ENCODE peak calls at places on chromosome 4, in four cellular contexts. F is GM12878, B is K562, G is HepG2. E is an unnamed sample.

GRCh38 chr4:180333156-180333555 is 1910.0 kb upstream of the TENM3 start:
- DNase-seq in F (no peak), B (no peak), G (no peak), E (no peak)

GRCh38 chr4:69760455-69760854 is at the start of gene SULT1B1:
- DNase-seq in F (no peak), B (no peak), G (no peak), E (no peak)

GRCh38 chr4:110184124-110184790 is 14.2 kb downstream of the ELOVL6 start:
- DNase-seq in F (no peak), B (no peak), G (no peak), E (no peak)

GRCh38 chr4:101458914-101459313 is 111.6 kb upstream of the PPP3CA start:
- DNase-seq in F (no peak), B (no peak), G (no peak), E (no peak)

GRCh38 chr4:1763550-1764080 is 29.5 kb upstream of the FGFR3 start:
- DNase-seq in F (no peak), B (peak), G (peak), E (peak)

GRCh38 chr4:134862116-134862515 is 660.5 kb upstream of the PABPC4L start:
- DNase-seq in F (no peak), B (no peak), G (no peak), E (no peak)

GRCh38 chr4:41957634-41958033 is 22.4 kb downstream of the TMEM33 start:
- DNase-seq in F (peak), B (peak), G (peak), E (peak)

GRCh38 chr4:176660561-176660960 is 132.2 kb downstream of the VEGFC start:
- DNase-seq in F (no peak), B (no peak), G (no peak), E (no peak)

GRCh38 chr4:130336585-130337217 is 1240.7 kb downstream of the C4orf33 start:
- DNase-seq in F (no peak), B (no peak), G (peak), E (no peak)

GRCh38 chr4:8586671-8587468 is 5.7 kb upstream of the CPZ start:
- DNase-seq in F (no peak), B (no peak), G (no peak), E (no peak)

GRCh38 chr4:185298728-185299394 is 89.5 kb downstream of the SNX25 start:
- DNase-seq in F (no peak), B (no peak), G (no peak), E (no peak)

GRCh38 chr4:25158817-25159216 is 1.4 kb downstream of the SEPSECS start:
- DNase-seq in F (no peak), B (no peak), G (no peak), E (no peak)

GRCh38 chr4:140609548-140610425 is 41.0 kb upstream of the UCP1 start:
- DNase-seq in F (peak), B (peak), G (peak), E (peak)

GRCh38 chr4:113745724-113746123 is 15.8 kb downstream of the CAMK2D start:
- DNase-seq in F (no peak), B (no peak), G (no peak), E (no peak)

GRCh38 chr4:18858229-18858922 is 836.8 kb upstream of the LCORL start:
- DNase-seq in F (no peak), B (no peak), G (no peak), E (no peak)

GRCh38 chr4:101439926-101440325 is 92.6 kb upstream of the PPP3CA start:
- DNase-seq in F (no peak), B (no peak), G (no peak), E (no peak)

GRCh38 chr4:53100801-53101581 is 238.9 kb downstream of the RASL11B start:
- DNase-seq in F (no peak), B (no peak), G (no peak), E (no peak)

GRCh38 chr4:82899339-82899738 is 1.2 kb upstream of the THAP9 start:
- DNase-seq in F (no peak), B (no peak), G (no peak), E (no peak)

GRCh38 chr4:35250771-35251170 is 993.5 kb downstream of the ARAP2 start:
- DNase-seq in F (no peak), B (no peak), G (no peak), E (no peak)

GRCh38 chr4:98686847-98687246 is 28.4 kb upstream of the TSPAN5 start:
- DNase-seq in F (no peak), B (peak), G (no peak), E (no peak)

GRCh38 chr4:67436742-67437141 is 108.6 kb downstream of the CENPC start:
- DNase-seq in F (peak), B (no peak), G (no peak), E (no peak)
- TF ChIP-seq TARDBP in F (no peak), B (no peak), G (no peak), E (no peak)

GRCh38 chr4:153345011-153345981 is 808 bp downstream of the MND1 start:
- DNase-seq in F (no peak), B (peak), G (peak), E (peak)

GRCh38 chr4:153346031-153346430 is 1.5 kb downstream of the MND1 start:
- DNase-seq in F (no peak), B (no peak), G (no peak), E (no peak)

GRCh38 chr4:153346563-153346962 is 2.1 kb downstream of the MND1 start:
- DNase-seq in F (no peak), B (peak), G (no peak), E (no peak)

GRCh38 chr4:153348006-153348405 is 3.5 kb downstream of the MND1 start:
- DNase-seq in F (no peak), B (peak), G (no peak), E (no peak)

GRCh38 chr4:153347117-153347516 is 2.6 kb downstream of the MND1 start:
- DNase-seq in F (no peak), B (no peak), G (no peak), E (no peak)
- TF ChIP-seq TARDBP in F (no peak), B (no peak), G (no peak), E (no peak)

DNA sequence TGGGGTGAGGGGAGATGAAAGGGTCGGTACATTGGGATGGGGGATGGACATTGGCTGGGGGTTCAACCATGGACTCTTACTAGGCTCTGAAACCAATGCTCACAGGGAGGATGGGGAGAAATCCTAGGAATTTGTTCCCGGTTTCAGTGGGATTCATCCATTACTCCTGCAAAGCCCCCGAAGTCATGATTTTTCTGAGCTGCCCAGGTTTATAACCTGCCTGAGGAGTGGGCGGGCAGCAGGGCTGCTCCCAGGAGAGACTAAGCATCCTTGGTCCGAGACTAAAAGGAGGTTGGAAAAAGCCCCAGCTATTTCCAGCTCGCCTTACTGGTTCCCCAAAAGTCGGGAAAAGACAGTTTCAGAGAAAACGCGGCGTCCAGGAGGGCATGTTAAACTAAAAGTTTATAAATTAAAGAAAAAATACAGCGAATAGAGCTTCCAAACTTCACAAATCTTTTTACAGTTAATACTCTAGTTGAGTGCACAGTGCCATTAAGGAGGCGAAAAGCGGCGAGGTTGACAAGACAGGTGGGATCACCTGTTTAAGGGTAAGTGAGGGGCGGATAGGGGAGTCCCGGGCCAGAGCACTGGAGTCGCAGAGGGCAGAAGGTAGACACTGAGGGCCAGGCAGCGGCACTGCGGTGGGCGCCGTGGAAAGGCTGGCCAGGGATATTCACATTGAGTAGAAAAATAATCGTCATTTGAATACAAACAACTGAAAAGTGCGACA is 3.7 kb downstream of the NKX3-2 start:
- DNase-seq in F (no peak), B (no peak), G (no peak), E (no peak)
- TF ChIP-seq TARDBP in F (no peak), B (no peak), G (no peak), E (no peak)

GRCh38 chr4:17347445-17347844 is 164.4 kb downstream of the QDPR start:
- DNase-seq in F (no peak), B (peak), G (peak), E (peak)
- TF ChIP-seq TARDBP in F (no peak), B (no peak), G (no peak), E (no peak)

GRCh38 chr4:127685292-127685691 is 44.9 kb upstream of the SLC25A31 start:
- DNase-seq in F (no peak), B (no peak), G (peak), E (no peak)
- TF ChIP-seq TARDBP in F (no peak), B (no peak), G (no peak), E (no peak)

GRCh38 chr4:168021666-168022065 is 70.7 kb upstream of the ANXA10 start:
- DNase-seq in F (no peak), B (no peak), G (no peak), E (no peak)
- TF ChIP-seq TARDBP in F (no peak), B (no peak), G (no peak), E (no peak)

GRCh38 chr4:74516321-74516720 is 71.4 kb downstream of the AREG start:
- DNase-seq in F (no peak), B (no peak), G (no peak), E (no peak)
- TF ChIP-seq TARDBP in F (no peak), B (no peak), G (no peak), E (no peak)

GRCh38 chr4:183181081-183181480 is 82.0 kb downstream of the WWC2 start:
- DNase-seq in F (no peak), B (no peak), G (no peak), E (no peak)

GRCh38 chr4:183183906-183184535 is 85.0 kb downstream of the WWC2 start:
- DNase-seq in F (no peak), B (no peak), G (no peak), E (no peak)

GRCh38 chr4:183185018-183185417 is 86.0 kb downstream of the WWC2 start:
- DNase-seq in F (no peak), B (no peak), G (no peak), E (no peak)

GRCh38 chr4:183180621-183181020 is 81.6 kb downstream of the WWC2 start:
- DNase-seq in F (no peak), B (no peak), G (no peak), E (no peak)

DNA sequence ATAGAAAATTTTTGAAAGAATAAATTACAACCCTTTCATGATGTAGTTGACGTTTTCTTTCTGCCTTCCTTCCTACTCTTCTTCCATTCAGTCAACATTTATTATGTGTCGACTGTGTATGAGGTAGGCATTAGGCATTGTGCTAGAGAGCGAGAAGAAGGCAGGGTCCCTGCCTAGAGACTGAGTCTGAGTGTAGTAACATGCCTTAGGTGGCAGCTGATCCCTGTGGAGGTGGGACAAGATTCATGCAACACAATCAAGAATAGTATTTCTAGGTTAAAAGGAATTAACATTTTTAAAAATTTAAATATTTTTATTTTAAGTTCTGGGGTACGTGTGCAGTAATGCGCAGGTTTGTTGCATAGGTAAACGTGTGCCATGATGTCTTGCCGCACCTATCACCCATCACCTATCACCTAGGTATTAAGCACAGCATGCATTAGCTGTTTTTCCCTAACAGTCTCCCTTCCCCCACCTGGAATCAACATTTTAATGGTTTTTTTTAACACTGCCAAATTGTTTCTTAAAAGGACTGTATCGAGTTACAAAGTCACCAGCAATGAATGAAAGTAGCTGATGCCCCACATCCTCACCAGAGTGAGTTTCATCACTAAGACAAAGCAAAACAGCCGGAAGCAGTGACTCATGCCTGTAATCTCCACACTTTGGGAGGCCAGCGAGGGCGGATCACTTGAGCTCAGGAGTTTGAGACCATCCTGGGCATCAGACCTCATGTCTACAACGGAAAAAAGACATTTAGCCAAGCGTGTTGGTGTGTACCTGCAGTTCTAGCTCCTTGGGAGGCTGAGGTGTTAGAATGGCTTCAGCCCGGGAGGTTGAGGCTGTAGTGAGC is 84.0 kb downstream of the WWC2 start:
- DNase-seq in F (no peak), B (peak), G (peak), E (no peak)
- TF ChIP-seq TARDBP in F (no peak), B (no peak), G (peak), E (no peak)

DNA sequence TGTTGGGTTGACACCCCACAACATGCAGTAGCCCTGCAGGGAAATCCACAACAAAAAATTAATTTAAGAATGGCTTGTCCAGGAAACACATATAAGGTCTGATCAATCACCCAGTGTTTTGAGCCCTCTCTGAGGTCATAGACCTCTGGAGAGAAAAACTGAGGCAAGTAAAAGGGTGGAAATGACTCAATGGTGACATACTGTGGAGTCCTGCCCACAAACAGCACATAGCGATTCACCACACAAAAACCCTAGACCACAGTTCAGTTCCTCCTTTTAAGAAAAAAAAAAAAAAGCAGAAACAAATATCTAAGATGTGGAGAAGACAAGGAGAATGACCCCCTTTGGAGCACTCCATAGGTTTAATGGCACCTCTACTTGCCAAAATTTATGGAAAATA is 2691.0 kb downstream of the PCDH7 start:
- DNase-seq in F (peak), B (no peak), G (no peak), E (no peak)
- TF ChIP-seq TARDBP in F (no peak), B (no peak), G (no peak), E (no peak)